ENCODE peak calls at places on chromosome 12, in seven cellular contexts. A, W, C, G, R, M and K are unnamed samples.

GRCh38 chr12:10634427-10634826 is 21.0 kb upstream of the MAGOHB start:
- DNase-seq in M (no peak), C (no peak), G (peak; percentile 49), W (no peak), A (no peak), R (no peak), K (peak; percentile 71)

GRCh38 chr12:115470977-115471376 is 787.0 kb upstream of the TBX3 start:
- DNase-seq in C (no peak), W (no peak), A (no peak), R (no peak), M (no peak), G (no peak), K (no peak)

GRCh38 chr12:128843538-128843937 is 9.7 kb upstream of the GLT1D1 start:
- DNase-seq in R (no peak), G (no peak), M (no peak), W (no peak), C (no peak), A (no peak), K (no peak)

GRCh38 chr12:93011100-93011499 is 82.0 kb upstream of the EEA1 start:
- DNase-seq in R (no peak), A (no peak), C (no peak), M (no peak), W (no peak), G (no peak), K (no peak)

GRCh38 chr12:19165446-19165845 is 35.9 kb downstream of the PLEKHA5 start:
- DNase-seq in W (no peak), R (no peak), A (peak; percentile 73), G (no peak), C (no peak), M (no peak), K (no peak)

GRCh38 chr12:76085159-76085868 is 829 bp upstream of the NAP1L1 start:
- DNase-seq in R (no peak), C (no peak), W (no peak), G (no peak), A (peak; percentile 83), M (no peak), K (peak; percentile 84)

GRCh38 chr12:94818970-94819369 is 168.6 kb upstream of the TMCC3 start:
- DNase-seq in C (no peak), R (no peak), W (no peak), G (no peak), M (no peak), A (no peak), K (no peak)

GRCh38 chr12:87200289-87200979 is 828.8 kb downstream of the C12orf50 start:
- DNase-seq in M (no peak), G (no peak), C (no peak), R (no peak), A (no peak), W (no peak), K (no peak)

GRCh38 chr12:77087427-77087826 is 22.1 kb upstream of the E2F7 start:
- DNase-seq in A (peak; percentile 13), G (no peak), M (no peak), W (no peak), R (no peak), C (no peak), K (no peak)

GRCh38 chr12:60144395-60144794 is 548.6 kb downstream of the SLC16A7 start:
- DNase-seq in G (no peak), M (no peak), C (no peak), R (no peak), A (no peak), W (no peak), K (no peak)

GRCh38 chr12:25438638-25439037 is 114.4 kb downstream of the LMNTD1 start:
- DNase-seq in W (no peak), M (no peak), G (no peak), A (no peak), R (no peak), C (no peak), K (no peak)

GRCh38 chr12:91370086-91370868 is 187.7 kb upstream of the DCN start:
- DNase-seq in C (no peak), G (no peak), R (no peak), W (no peak), A (no peak), M (no peak), K (no peak)

GRCh38 chr12:79547044-79547734 is 143.6 kb downstream of the PAWR start:
- DNase-seq in M (no peak), W (no peak), G (peak; percentile 57), C (no peak), A (peak; percentile 64), R (no peak), K (peak; percentile 64)

GRCh38 chr12:3366451-3367155 is 124.4 kb upstream of the PRMT8 start:
- DNase-seq in R (no peak), G (no peak), W (no peak), C (no peak), A (peak; percentile 96), M (no peak), K (no peak)

GRCh38 chr12:89703768-89704167 is 4.9 kb downstream of the ATP2B1 start:
- DNase-seq in C (no peak), A (no peak), M (no peak), W (no peak), G (no peak), R (no peak), K (no peak)

GRCh38 chr12:4934651-4935050 is 24.9 kb downstream of the KCNA1 start:
- DNase-seq in C (no peak), R (no peak), W (no peak), M (peak; percentile 14), A (peak; percentile 81), G (no peak), K (peak; percentile 29)

GRCh38 chr12:4908694-4909396 is 860 bp upstream of the KCNA1 start:
- DNase-seq in R (no peak), W (no peak), G (no peak), A (peak; percentile 65), M (peak; percentile 73), C (no peak), K (no peak)

GRCh38 chr12:12338528-12339168 is 11.4 kb downstream of the MANSC1 start:
- DNase-seq in W (no peak), G (no peak), C (no peak), R (no peak), A (no peak), M (no peak), K (no peak)

GRCh38 chr12:13141686-13142085 is 38.2 kb upstream of the GSG1 start:
- DNase-seq in G (no peak), C (no peak), R (no peak), A (no peak), W (no peak), M (no peak), K (no peak)

GRCh38 chr12:6469609-6470374 is 685 bp downstream of the VAMP1 start:
- DNase-seq in R (no peak), M (no peak), A (no peak), G (no peak), C (no peak), W (no peak), K (no peak)

GRCh38 chr12:57868870-57869609 is 22.5 kb upstream of the CTDSP2 start:
- DNase-seq in G (no peak), W (peak; percentile 56), C (peak; percentile 58), M (no peak), R (no peak), A (no peak), K (no peak)

GRCh38 chr12:7175493-7175892 is 14.0 kb upstream of the PEX5 start:
- DNase-seq in C (no peak), M (no peak), R (no peak), W (no peak), A (no peak), G (no peak), K (no peak)

GRCh38 chr12:22083167-22083566 is 37.1 kb downstream of the CMAS start:
- DNase-seq in C (no peak), A (peak; percentile 74), M (no peak), R (no peak), W (no peak), G (no peak), K (no peak)

GRCh38 chr12:55972045-55972843 is 1.6 kb upstream of the RAB5B start:
- DNase-seq in W (no peak), R (no peak), A (no peak), C (no peak), M (no peak), G (no peak), K (peak; percentile 22)

GRCh38 chr12:120109570-120110267 is 6.8 kb downstream of the RAB35 start:
- DNase-seq in A (no peak), R (no peak), W (no peak), C (no peak), M (no peak), G (no peak), K (no peak)

GRCh38 chr12:47744005-47744651 is 14.6 kb downstream of the RAPGEF3 start:
- DNase-seq in G (no peak), C (no peak), A (peak; percentile 99), R (no peak), M (peak; percentile 35), W (no peak), K (no peak)

GRCh38 chr12:100473716-100474150 is at the start of gene NR1H4:
- DNase-seq in M (no peak), G (peak; percentile 6), R (peak; percentile 76), C (no peak), W (no peak), A (no peak), K (no peak)

GRCh38 chr12:31796270-31796951 is 67.6 kb upstream of the AMN1 start:
- DNase-seq in M (no peak), R (no peak), G (no peak), A (no peak), C (no peak), W (no peak), K (no peak)

GRCh38 chr12:6336079-6336858 is 5.6 kb downstream of the TNFRSF1A start:
- DNase-seq in G (peak; percentile 99), C (peak; percentile 95), M (no peak), W (peak; percentile 96), A (peak; percentile 100), R (peak; percentile 97), K (peak; percentile 100)

GRCh38 chr12:109739747-109740693 is 26.4 kb downstream of the FAM222A start:
- DNase-seq in G (no peak), R (no peak), W (peak; percentile 12), A (no peak), C (peak; percentile 10), M (no peak), K (no peak)

GRCh38 chr12:25958254-25959068 is at the start of gene RASSF8:
- DNase-seq in C (peak; percentile 61), G (peak; percentile 73), R (peak; percentile 78), A (peak; percentile 100), W (peak; percentile 84), M (peak; percentile 20), K (peak; percentile 50)

GRCh38 chr12:6778212-6778570 is 5.9 kb downstream of the LAG3 start:
- DNase-seq in A (peak; percentile 74), C (peak; percentile 35), R (peak; percentile 70), W (peak; percentile 41), G (no peak), M (no peak), K (no peak)

GRCh38 chr12:102372112-102372511 is 108.3 kb downstream of the IGF1 start:
- DNase-seq in R (no peak), W (no peak), G (no peak), M (no peak), A (no peak), C (no peak), K (no peak)

GRCh38 chr12:91818236-91819131 is 327.2 kb downstream of the BTG1 start:
- DNase-seq in W (no peak), C (no peak), G (no peak), A (peak; percentile 44), M (no peak), R (no peak), K (no peak)

GRCh38 chr12:68806488-68807237 is 1.3 kb upstream of the MDM2 start:
- DNase-seq in R (no peak), G (no peak), M (no peak), C (no peak), A (no peak), W (no peak), K (no peak)

GRCh38 chr12:52006726-52007157 is at the start of gene TAMALIN:
- DNase-seq in C (peak; percentile 66), R (peak; percentile 83), M (peak; percentile 33), A (peak; percentile 82), G (peak; percentile 79), W (peak; percentile 75), K (no peak)

GRCh38 chr12:2346405-2346804 is 293.6 kb downstream of the CACNA1C start:
- DNase-seq in M (no peak), G (no peak), W (no peak), C (no peak), A (no peak), R (no peak), K (no peak)

GRCh38 chr12:132429122-132429931 is 60.6 kb upstream of the FBRSL1 start:
- DNase-seq in A (peak; percentile 74), C (no peak), R (no peak), M (peak; percentile 82), G (no peak), W (no peak), K (no peak)